ENCODE peak calls at places on chromosomes 2 and 18, in four cellular contexts. X is K562, I is H1, T is GM12892. L is an unnamed sample.

GRCh38 chr2:98359986-98360385 is 13.7 kb downstream of the CNGA3 start:
- DNase-seq in X (no peak), I (no peak), T (no peak), L (no peak)

GRCh38 chr2:195057001-195057400 is 600.0 kb upstream of the SLC39A10 start:
- DNase-seq in X (no peak), I (no peak), T (no peak), L (no peak)

GRCh38 chr2:207847098-207847806 is 77.5 kb upstream of the FZD5 start:
- DNase-seq in X (no peak), I (no peak), T (no peak), L (no peak)

GRCh38 chr2:74168739-74169138 is 9.9 kb downstream of the MOB1A start:
- DNase-seq in X (no peak), I (no peak), T (no peak), L (no peak)

GRCh38 chr2:232981356-232981755 is 31.7 kb downstream of the NGEF start:
- DNase-seq in X (no peak), I (no peak), T (no peak), L (no peak)

GRCh38 chr2:28413152-28413895 is 20.7 kb downstream of the FOSL2 start:
- DNase-seq in X (no peak), I (no peak), T (no peak), L (no peak)

GRCh38 chr2:11939523-11939922 is 193.1 kb downstream of the LPIN1 start:
- DNase-seq in X (no peak), I (no peak), T (no peak), L (no peak)

GRCh38 chr18:9488535-9488934 is 13.2 kb downstream of the RALBP1 start:
- DNase-seq in X (no peak), I (no peak), T (no peak), L (no peak)

GRCh38 chr2:64853894-64854293 is 135.3 kb upstream of the SLC1A4 start:
- DNase-seq in X (no peak), I (no peak), T (no peak), L (no peak)

GRCh38 chr2:230423851-230424458 is 8.0 kb downstream of the SP100 start:
- DNase-seq in X (no peak), I (no peak), T (no peak), L (no peak)

GRCh38 chr18:67599277-67599676 is 82.8 kb upstream of the DSEL start:
- DNase-seq in X (no peak), I (no peak), T (no peak), L (no peak)

GRCh38 chr2:63189026-63189425 is 138.4 kb downstream of the OTX1 start:
- DNase-seq in X (peak), I (peak), T (peak), L (peak)

GRCh38 chr2:105961599-105962146 is 217.0 kb downstream of the NCK2 start:
- DNase-seq in X (no peak), I (no peak), T (no peak), L (no peak)

GRCh38 chr18:9835112-9835755 is 50.5 kb upstream of the TXNDC2 start:
- DNase-seq in X (no peak), I (peak), T (no peak), L (no peak)

GRCh38 chr2:157487271-157487610 is 43.4 kb upstream of the CYTIP start:
- DNase-seq in X (no peak), I (no peak), T (no peak), L (no peak)

GRCh38 chr2:173347305-173348168 is 7.1 kb upstream of the CDCA7 start:
- DNase-seq in X (no peak), I (no peak), T (no peak), L (no peak)

GRCh38 chr2:138267161-138267901 is 234.2 kb upstream of the SPOPL start:
- DNase-seq in X (no peak), I (no peak), T (no peak), L (no peak)
- TF ChIP-seq TAF1 in X (no peak), I (no peak), T (no peak), L (no peak)

GRCh38 chr18:48884306-48885235 is 66.2 kb downstream of the SMAD7 start:
- DNase-seq in X (no peak), I (no peak), T (no peak), L (no peak)

GRCh38 chr18:48886520-48887293 is 64.1 kb downstream of the SMAD7 start:
- DNase-seq in X (no peak), I (no peak), T (no peak), L (no peak)

GRCh38 chr18:48885951-48886400 is 64.8 kb downstream of the SMAD7 start:
- DNase-seq in X (no peak), I (no peak), T (no peak), L (no peak)

GRCh38 chr18:48887294-48887904 is 63.4 kb downstream of the SMAD7 start:
- DNase-seq in X (no peak), I (no peak), T (no peak), L (no peak)

DNA sequence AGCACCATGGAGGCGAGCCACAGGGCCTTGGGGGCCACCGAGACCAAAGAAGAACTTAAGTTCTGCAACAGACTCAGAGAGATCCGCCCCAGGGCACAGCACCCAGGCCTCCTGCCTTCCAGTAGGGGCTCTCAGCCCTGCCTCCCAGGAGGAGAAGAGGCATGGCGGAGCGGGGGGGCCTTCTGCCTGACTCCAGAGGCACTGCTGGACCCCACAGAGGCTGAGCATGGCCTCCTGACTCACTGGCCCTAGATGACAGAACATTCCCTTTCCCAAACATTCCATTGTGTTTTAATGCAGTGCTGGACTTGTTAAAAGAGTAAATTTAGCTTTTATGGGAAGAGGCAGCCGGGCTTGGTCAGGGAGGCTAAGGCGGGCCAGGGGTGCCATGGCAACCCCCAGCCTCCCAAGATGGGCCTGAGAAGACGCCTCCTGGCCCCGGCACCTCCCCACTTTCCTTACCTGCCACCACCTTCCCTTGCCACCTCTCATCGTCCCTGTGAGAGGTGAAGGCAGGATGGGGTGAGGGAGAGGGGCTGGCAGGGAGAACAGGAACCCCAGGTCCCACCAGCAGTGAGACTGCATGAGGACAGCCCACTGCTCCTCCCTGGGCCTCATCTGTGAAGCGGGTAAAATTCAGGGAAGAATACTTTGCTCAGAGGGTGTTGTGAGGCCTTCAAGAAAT is 65.4 kb downstream of the SMAD7 start:
- DNase-seq in X (no peak), I (no peak), T (no peak), L (no peak)
- TF ChIP-seq TAF1 in X (no peak), I (no peak), T (no peak), L (no peak)

DNA sequence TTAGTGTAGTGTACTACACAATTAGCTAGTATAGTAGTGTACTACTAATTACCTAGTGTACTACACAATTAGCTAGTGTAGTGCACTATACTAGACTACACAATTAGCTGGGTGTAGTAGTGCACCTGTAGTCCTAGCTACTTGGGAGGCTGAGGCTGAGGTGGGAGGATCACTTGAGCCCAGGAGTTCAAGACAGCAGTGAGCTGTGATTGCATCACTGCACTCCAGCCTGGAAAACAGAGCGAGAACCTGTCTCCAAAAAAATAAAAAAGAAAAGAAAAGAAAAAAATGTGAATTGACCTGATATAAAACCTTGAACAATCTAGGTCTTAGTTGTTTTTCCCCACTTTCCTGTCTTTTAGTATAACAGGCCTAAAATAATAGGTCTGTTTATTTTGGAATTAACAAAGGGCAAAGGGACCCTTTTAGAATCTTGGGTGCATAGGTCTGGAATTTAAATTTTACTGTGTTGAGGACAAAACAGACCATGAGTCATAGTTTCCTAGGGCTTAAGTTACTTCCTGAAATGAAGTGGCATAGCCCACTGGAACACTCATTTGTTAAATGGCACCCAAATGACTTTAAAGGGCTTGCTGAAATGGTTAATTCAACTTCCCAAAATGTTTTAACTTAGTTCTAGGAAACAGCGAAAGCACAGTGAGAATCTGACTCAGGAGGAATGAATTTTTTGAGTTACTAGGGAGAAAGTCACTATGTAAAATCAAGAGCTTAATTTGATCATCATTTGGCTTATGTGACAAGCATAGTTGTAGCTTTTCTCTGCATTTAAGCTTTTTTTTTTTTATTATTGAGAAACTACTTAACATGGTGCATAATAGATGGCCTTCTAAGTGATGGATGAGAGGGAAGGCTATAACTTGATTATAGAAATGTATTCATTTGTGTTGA is 50.7 kb upstream of the ARL5A start:
- DNase-seq in X (no peak), I (no peak), T (peak), L (no peak)
- TF ChIP-seq TAF1 in X (no peak), I (no peak), T (no peak), L (no peak)

DNA sequence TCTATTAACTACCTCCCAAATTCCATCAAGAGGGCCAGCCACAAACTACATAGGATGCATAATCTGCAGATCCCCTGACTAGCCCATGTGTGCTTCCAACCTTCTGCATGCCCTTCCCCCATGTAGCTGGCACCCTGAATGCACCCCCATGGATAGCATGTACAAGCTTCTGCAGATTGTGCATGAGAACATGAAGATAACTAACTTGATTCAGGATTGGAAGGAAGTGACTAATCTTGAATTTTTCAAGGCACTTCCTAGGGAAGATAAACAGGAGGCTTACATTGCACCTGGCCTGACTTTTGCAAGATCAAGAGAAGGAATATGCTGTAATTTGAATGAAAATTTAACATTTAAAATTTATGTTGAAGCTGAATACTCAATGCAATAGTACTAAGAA is 66.7 kb downstream of the CDC42EP3 start:
- DNase-seq in X (no peak), I (no peak), T (no peak), L (no peak)
- TF ChIP-seq TAF1 in X (no peak), I (no peak), T (no peak), L (no peak)

GRCh38 chr18:54590945-54591344 is at the start of gene DYNAP:
- DNase-seq in X (no peak), I (no peak), T (no peak), L (no peak)
- TF ChIP-seq TAF1 in X (no peak), I (no peak), T (no peak), L (no peak)

GRCh38 chr2:46943881-46944798 is 28.5 kb upstream of the MCFD2 start:
- DNase-seq in X (no peak), I (no peak), T (peak), L (peak)
- TF ChIP-seq TAF1 in X (no peak), I (no peak), T (no peak), L (peak)

GRCh38 chr2:192122946-192123345 is 71.8 kb downstream of the TMEFF2 start:
- DNase-seq in X (no peak), I (no peak), T (no peak), L (no peak)

GRCh38 chr2:192126912-192127311 is 67.8 kb downstream of the TMEFF2 start:
- DNase-seq in X (no peak), I (no peak), T (no peak), L (no peak)

GRCh38 chr2:192126426-192126825 is 68.3 kb downstream of the TMEFF2 start:
- DNase-seq in X (no peak), I (no peak), T (no peak), L (no peak)

GRCh38 chr2:192123847-192124246 is 70.9 kb downstream of the TMEFF2 start:
- DNase-seq in X (no peak), I (no peak), T (no peak), L (no peak)

GRCh38 chr2:192124576-192124975 is 70.2 kb downstream of the TMEFF2 start:
- DNase-seq in X (no peak), I (no peak), T (no peak), L (no peak)
- TF ChIP-seq TAF1 in X (no peak), I (no peak), T (no peak), L (no peak)